ENCODE peak calls at places on chromosome 2, in nine cellular contexts. X, V, A, Z, D, G, M, H and O are unnamed samples.

GRCh38 chr2:120013569-120014223 is 819 bp downstream of the EPB41L5 start:
- DNase-seq in X (peak; percentile 75), V (no peak), A (no peak), Z (peak; percentile 33), D (peak; percentile 35), G (no peak), M (no peak), H (no peak), O (peak; percentile 11)

GRCh38 chr2:23419171-23420090 is 34.5 kb downstream of the KLHL29 start:
- DNase-seq in X (no peak), V (no peak), A (no peak), Z (no peak), D (no peak), G (no peak), M (no peak), H (no peak), O (no peak)

GRCh38 chr2:199195893-199196502 is 261.7 kb downstream of the SATB2 start:
- DNase-seq in X (no peak), V (no peak), A (no peak), Z (no peak), D (peak; percentile 37), G (no peak), M (no peak), H (no peak), O (no peak)

GRCh38 chr2:100411841-100412292 is 5.6 kb downstream of the CHST10 start:
- DNase-seq in X (no peak), V (no peak), A (no peak), Z (no peak), D (no peak), G (no peak), M (no peak), H (no peak), O (no peak)

GRCh38 chr2:18987592-18988073 is 370.8 kb downstream of the OSR1 start:
- DNase-seq in X (peak; percentile 52), V (no peak), A (no peak), Z (peak; percentile 86), D (no peak), G (no peak), M (peak; percentile 87), H (peak; percentile 93), O (no peak)

GRCh38 chr2:68745006-68745405 is 10.4 kb downstream of the ARHGAP25 start:
- DNase-seq in X (no peak), V (no peak), A (no peak), Z (peak; percentile 9), D (no peak), G (no peak), M (no peak), H (no peak), O (peak; percentile 26)

GRCh38 chr2:17069564-17069963 is 403.9 kb upstream of the CYRIA start:
- DNase-seq in X (no peak), V (no peak), A (no peak), Z (no peak), D (no peak), G (no peak), M (no peak), H (no peak), O (no peak)

GRCh38 chr2:3458396-3459184 is 60.7 kb downstream of the ADI1 start:
- DNase-seq in X (no peak), V (no peak), A (no peak), Z (no peak), D (no peak), G (no peak), M (no peak), H (no peak), O (no peak)

GRCh38 chr2:181810823-181811695 is 80.5 kb upstream of the ITPRID2 start:
- DNase-seq in X (no peak), V (no peak), A (no peak), Z (peak; percentile 67), D (peak; percentile 17), G (no peak), M (peak; percentile 95), H (peak; percentile 91), O (no peak)

GRCh38 chr2:171595896-171596295 is 73.6 kb downstream of the CYBRD1 start:
- DNase-seq in X (no peak), V (no peak), A (no peak), Z (no peak), D (no peak), G (no peak), M (peak; percentile 90), H (peak; percentile 87), O (no peak)

GRCh38 chr2:36352024-36352398 is 3.6 kb upstream of the CRIM1 start:
- DNase-seq in X (no peak), V (no peak), A (no peak), Z (no peak), D (peak; percentile 57), G (no peak), M (no peak), H (peak; percentile 75), O (peak; percentile 50)

GRCh38 chr2:210519594-210519993 is 36.8 kb upstream of the CPS1 start:
- DNase-seq in X (no peak), V (no peak), A (no peak), Z (no peak), D (no peak), G (no peak), M (no peak), H (no peak), O (no peak)

GRCh38 chr2:224039080-224039769 is at the start of gene SERPINE2:
- DNase-seq in X (peak; percentile 70), V (peak; percentile 18), A (peak; percentile 57), Z (peak; percentile 37), D (no peak), G (peak; percentile 32), M (no peak), H (peak; percentile 58), O (peak; percentile 36)

GRCh38 chr2:239485622-239486021 is 84.8 kb upstream of the HDAC4 start:
- DNase-seq in X (no peak), V (no peak), A (no peak), Z (no peak), D (no peak), G (no peak), M (no peak), H (no peak), O (no peak)

GRCh38 chr2:189536830-189537229 is 43.8 kb downstream of the SLC40A1 start:
- DNase-seq in X (no peak), V (no peak), A (no peak), Z (no peak), D (no peak), G (no peak), M (no peak), H (no peak), O (no peak)

GRCh38 chr2:191432121-191432520 is 186.9 kb downstream of the MYO1B start:
- DNase-seq in X (no peak), V (no peak), A (no peak), Z (no peak), D (no peak), G (no peak), M (no peak), H (no peak), O (no peak)

GRCh38 chr2:175330195-175330594 is 148.7 kb upstream of the ATP5MC3 start:
- DNase-seq in X (no peak), V (no peak), A (no peak), Z (no peak), D (no peak), G (no peak), M (no peak), H (no peak), O (no peak)

GRCh38 chr2:23698733-23699391 is 228.1 kb downstream of the ATAD2B start:
- DNase-seq in X (no peak), V (no peak), A (no peak), Z (no peak), D (no peak), G (no peak), M (no peak), H (peak; percentile 56), O (no peak)

GRCh38 chr2:3571284-3571683 is 3.8 kb upstream of the RPS7 start:
- DNase-seq in X (no peak), V (no peak), A (no peak), Z (no peak), D (no peak), G (no peak), M (no peak), H (no peak), O (no peak)

GRCh38 chr2:14827226-14828023 is 194.9 kb downstream of the LRATD1 start:
- DNase-seq in X (no peak), V (no peak), A (no peak), Z (no peak), D (no peak), G (no peak), M (no peak), H (no peak), O (no peak)

GRCh38 chr2:127570282-127571250 is 35.1 kb downstream of the MYO7B start:
- DNase-seq in X (peak; percentile 47), V (no peak), A (no peak), Z (no peak), D (no peak), G (no peak), M (no peak), H (no peak), O (no peak)

GRCh38 chr2:226354434-226354833 is 445.2 kb downstream of the IRS1 start:
- DNase-seq in X (no peak), V (no peak), A (no peak), Z (no peak), D (no peak), G (no peak), M (no peak), H (peak; percentile 55), O (no peak)

GRCh38 chr2:53509827-53510785 is 257.5 kb upstream of the CHAC2 start:
- DNase-seq in X (no peak), V (no peak), A (no peak), Z (no peak), D (no peak), G (no peak), M (no peak), H (no peak), O (no peak)

GRCh38 chr2:169010633-169011460 is 20.3 kb downstream of the ABCB11 start:
- DNase-seq in X (no peak), V (no peak), A (no peak), Z (no peak), D (no peak), G (no peak), M (no peak), H (no peak), O (no peak)